ENCODE peak calls at places on chromosomes 4 and X, in seven cellular contexts. S is GM13976, F is sciatic nerve, O is globus pallidus, G is GM20000, U is ELR, V is AG08396. B is an unnamed sample.

GRCh38 chrX:53190363-53190960 is 34.5 kb downstream of the KDM5C start:
- DNase-seq in S (no peak), F (no peak), O (no peak), G (no peak), U (peak; percentile 17), V (no peak), B (no peak)

GRCh38 chr4:663438-664428 is 10.3 kb downstream of the ATP5ME start:
- DNase-seq in S (peak; percentile 90), F (peak; percentile 69), O (no peak), G (peak; percentile 94), U (no peak), V (no peak), B (no peak)

GRCh38 chr4:38050560-38051350 is 90.6 kb downstream of the PTTG2 start:
- DNase-seq in S (no peak), F (no peak), O (no peak), G (no peak), U (no peak), V (no peak), B (no peak)

GRCh38 chr4:170139764-170140163 is 50.0 kb upstream of the AADAT start:
- DNase-seq in S (no peak), F (no peak), O (no peak), G (no peak), U (peak; percentile 84), V (peak; percentile 17), B (no peak)

GRCh38 chr4:55405073-55405472 is 9.3 kb downstream of the TMEM165 start:
- DNase-seq in S (no peak), F (no peak), O (no peak), G (no peak), U (no peak), V (no peak), B (no peak)

GRCh38 chr4:52659722-52660261 is 691 bp upstream of the USP46 start:
- DNase-seq in S (peak; percentile 53), F (peak; percentile 82), O (peak; percentile 60), G (peak; percentile 49), U (peak; percentile 45), V (peak; percentile 61), B (no peak)

GRCh38 chr4:896630-897029 is 35.5 kb downstream of the GAK start:
- DNase-seq in S (no peak), F (no peak), O (no peak), G (no peak), U (no peak), V (no peak), B (no peak)

GRCh38 chr4:6988016-6988715 is 55.0 kb upstream of the TADA2B start:
- DNase-seq in S (no peak), F (no peak), O (no peak), G (no peak), U (no peak), V (no peak), B (no peak)

GRCh38 chr4:142282870-142283431 is 563.1 kb downstream of the INPP4B start:
- DNase-seq in S (no peak), F (no peak), O (no peak), G (no peak), U (peak; percentile 20), V (no peak), B (no peak)

GRCh38 chrX:114626323-114626722 is 42.4 kb downstream of the HTR2C start:
- DNase-seq in S (peak; percentile 8), F (no peak), O (no peak), G (peak; percentile 1), U (no peak), V (no peak), B (no peak)

GRCh38 chr4:133081246-133081645 is 67.8 kb upstream of the PCDH10 start:
- DNase-seq in S (no peak), F (no peak), O (no peak), G (no peak), U (peak; percentile 13), V (no peak), B (no peak)